ENCODE peak calls at places on chromosomes 4 and X, in four cellular contexts. P is sciatic nerve, F is bronchial epithelial cell, I is NCI-H1105 treated with DMSO at 0.1 percent for 48 hours. G is an unnamed sample.

GRCh38 chr4:12723849-12724447 is 760.2 kb downstream of the RAB28 start:
- DNase-seq in F (no peak), P (no peak), I (no peak), G (no peak)

GRCh38 chrX:37509349-37509748 is 62.1 kb upstream of the LANCL3 start:
- DNase-seq in P (no peak), F (peak), I (no peak), G (no peak)

GRCh38 chr4:164819366-164819765 is 57.6 kb upstream of the APELA start:
- DNase-seq in F (no peak), I (no peak), P (no peak), G (no peak)

GRCh38 chr4:32147446-32148064 is 1427.4 kb downstream of the PCDH7 start:
- DNase-seq in I (no peak), P (no peak), F (no peak), G (no peak)

GRCh38 chr4:6625256-6625655 is 15.2 kb upstream of the MRFAP1 start:
- DNase-seq in P (no peak), I (no peak), F (no peak), G (no peak)

GRCh38 chr4:163688856-163689255 is 194.4 kb downstream of the TMA16 start:
- DNase-seq in I (no peak), P (no peak), F (no peak), G (no peak)

GRCh38 chrX:31435592-31435991 is 363.8 kb upstream of the FTHL17 start:
- DNase-seq in I (no peak), F (no peak), P (peak), G (no peak)

GRCh38 chrX:148500428-148501120 is at the start of gene AFF2:
- DNase-seq in P (peak), I (peak), F (no peak), G (peak)

GRCh38 chr4:25749150-25749794 is 93.6 kb downstream of the SLC34A2 start:
- DNase-seq in F (peak), P (no peak), I (no peak), G (no peak)

GRCh38 chr4:48913346-48913745 is 6.8 kb upstream of the OCIAD2 start:
- DNase-seq in I (no peak), P (no peak), F (peak), G (no peak)

GRCh38 chr4:7773401-7774187 is 166.1 kb downstream of the AFAP1 start:
- DNase-seq in F (no peak), P (no peak), I (no peak), G (no peak)

GRCh38 chrX:65644621-65645287 is 22.7 kb upstream of the MSN start:
- DNase-seq in F (peak), P (peak), I (no peak), G (no peak)

GRCh38 chr4:140237616-140238352 is 83.8 kb upstream of the MAML3 start:
- DNase-seq in F (no peak), I (peak), P (peak), G (no peak)

GRCh38 chr4:75985116-75985515 is 5.6 kb downstream of the SDAD1 start:
- DNase-seq in P (no peak), F (peak), I (no peak), G (no peak)

GRCh38 chrX:70452143-70452733 is 7.6 kb downstream of the DLG3 start:
- DNase-seq in I (peak), F (no peak), P (peak), G (peak)

GRCh38 chr4:38371391-38371851 is 292.6 kb upstream of the KLF3 start:
- DNase-seq in P (no peak), F (peak), I (no peak), G (no peak)

GRCh38 chrX:12955882-12956703 is 18.8 kb upstream of the TMSB4X start:
- DNase-seq in I (no peak), F (peak), P (peak), G (no peak)

GRCh38 chr4:87005690-87006461 is 71.1 kb downstream of the AFF1 start:
- DNase-seq in P (no peak), F (no peak), I (no peak), G (peak)

GRCh38 chrX:20521245-20521644 is 254.5 kb upstream of the RPS6KA3 start:
- DNase-seq in F (peak), I (no peak), P (no peak), G (no peak)

GRCh38 chr4:168449740-168450442 is 30.4 kb downstream of the DDX60L start:
- DNase-seq in F (no peak), I (no peak), P (no peak), G (no peak)

GRCh38 chr4:82433791-82434190 is 3.4 kb downstream of the ENOPH1 start:
- DNase-seq in F (peak), P (no peak), I (no peak), G (no peak)

GRCh38 chrX:123313486-123313885 is 129.4 kb downstream of the GRIA3 start:
- DNase-seq in F (no peak), I (no peak), P (no peak), G (no peak)

GRCh38 chrX:25650216-25650615 is 487.9 kb upstream of the MAGEB18 start:
- DNase-seq in I (no peak), P (no peak), F (peak), G (no peak)

GRCh38 chr4:171484681-171485080 is 328.5 kb upstream of the GALNTL6 start:
- DNase-seq in I (no peak), P (no peak), F (peak), G (no peak)

GRCh38 chr4:38174811-38175210 is 214.6 kb downstream of the PTTG2 start:
- DNase-seq in I (no peak), P (peak), F (no peak), G (no peak)

GRCh38 chrX:42131856-42132255 is 208.5 kb upstream of the CASK start:
- DNase-seq in I (no peak), P (no peak), F (peak), G (no peak)

G was measured in GM13976.